ENCODE peak calls at places on chromosomes 16 and 17, in five cellular contexts. B is stimulated activated CD4-positive, alpha-beta T cell treated with anti-CD3 and anti-CD28 coated beads, Interleukin-4, amount 100 ng/mL, for 48 hours; L is thoracic aorta; U is CD8-positive, alpha-beta T cell; W is NCI-H1048. M is an unnamed sample.

GRCh38 chr16:58634265-58634802 is 4.7 kb upstream of the CNOT1 start:
- DNase-seq in U (no peak), L (no peak), B (no peak), W (no peak), M (no peak)

GRCh38 chr17:28328325-28328724 is 6.9 kb downstream of the IFT20 start:
- DNase-seq in W (no peak), L (no peak), B (no peak), U (no peak), M (no peak)

GRCh38 chr16:20504418-20504817 is 53.1 kb downstream of the ACSM2A start:
- DNase-seq in U (no peak), L (no peak), W (no peak), B (no peak), M (no peak)

GRCh38 chr17:49971848-49972485 is 3.0 kb downstream of the DLX4 start:
- DNase-seq in B (no peak), W (no peak), L (no peak), U (no peak), M (no peak)

GRCh38 chr16:23519282-23519681 is 9.0 kb upstream of the GGA2 start:
- DNase-seq in L (no peak), B (no peak), W (no peak), U (no peak), M (no peak)

GRCh38 chr17:50211249-50212120 is 10.1 kb upstream of the COL1A1 start:
- DNase-seq in L (no peak), U (no peak), W (no peak), B (no peak), M (no peak)

GRCh38 chr16:31080035-31080629 is 5.9 kb downstream of the ZNF646 start:
- DNase-seq in U (no peak), L (no peak), B (no peak), W (no peak), M (no peak)

GRCh38 chr17:3972281-3972731 is 8.1 kb upstream of the ATP2A3 start:
- DNase-seq in W (no peak), B (no peak), L (no peak), U (no peak), M (no peak)

GRCh38 chr17:63399316-63399715 is 46.8 kb downstream of the CYB561 start:
- DNase-seq in W (no peak), L (no peak), B (no peak), U (no peak), M (no peak)

GRCh38 chr17:39903158-39903884 is 15.1 kb downstream of the GSDMB start:
- DNase-seq in W (no peak), U (no peak), L (no peak), B (no peak), M (no peak)

GRCh38 chr16:11004351-11004750 is 60.0 kb downstream of the CLEC16A start:
- DNase-seq in W (no peak), U (no peak), B (no peak), L (no peak), M (no peak)

GRCh38 chr16:19907161-19907992 is 22.7 kb upstream of the GPRC5B start:
- DNase-seq in U (peak), W (no peak), B (peak), L (no peak), M (peak)

GRCh38 chr17:78839762-78840529 is 668 bp downstream of the USP36 start:
- DNase-seq in U (peak), L (no peak), B (peak), W (no peak), M (peak)

GRCh38 chr16:79848739-79849518 is 248.4 kb upstream of the MAF start:
- DNase-seq in W (no peak), U (no peak), L (no peak), B (no peak), M (no peak)

GRCh38 chr17:8121531-8122390 is 2.1 kb downstream of the HES7 start:
- DNase-seq in B (no peak), L (no peak), W (no peak), U (peak), M (peak)

GRCh38 chr17:74424658-74425057 is 7.2 kb upstream of the GPRC5C start:
- DNase-seq in U (no peak), W (no peak), L (no peak), B (no peak), M (no peak)

GRCh38 chr16:87657621-87658192 is 55.4 kb downstream of the JPH3 start:
- DNase-seq in B (no peak), U (no peak), L (no peak), W (no peak), M (no peak)

GRCh38 chr17:17981330-17981729 is 8.7 kb downstream of the DRC3 start:
- DNase-seq in B (no peak), U (no peak), L (no peak), W (no peak), M (no peak)

GRCh38 chr17:66652840-66653507 is 181.9 kb upstream of the CACNG5 start:
- DNase-seq in B (no peak), U (no peak), L (no peak), W (no peak), M (no peak)

GRCh38 chr17:14805348-14805747 is 459.8 kb downstream of the PMP22 start:
- DNase-seq in L (no peak), U (no peak), B (no peak), W (no peak), M (no peak)